ENCODE peak calls at places on chromosomes 13 and 19, in ten cellular contexts. C is foreskin fibroblast; W is non-pigmented ciliary epithelial cell; F is HEK293T; D is AG04450; M is stimulated activated CD8-positive, alpha-beta memory T cell treated with anti-CD3 and anti-CD28 coated beads, Interleukin-4, amount 100 ng/mL, for 24 hours; N is stimulated activated CD4-positive, alpha-beta T cell treated with anti-CD3 and anti-CD28 coated beads, TNF-alpha, amount 100 ng/mL, for 1 hour; Y is dorsolateral prefrontal cortex; G is ACHN; K is WTC11. Z is an unnamed sample.

GRCh38 chr13:113125506-113126264 is 3.1 kb downstream of the F10 start:
- DNase-seq in C (no peak), W (no peak), F (no peak), D (no peak), M (no peak), N (no peak), Y (no peak), G (no peak), K (no peak), Z (no peak)

GRCh38 chr13:28718186-28718537 is 608 bp downstream of the SLC46A3 start:
- DNase-seq in C (no peak), W (no peak), F (no peak), D (no peak), M (no peak), N (no peak), Y (no peak), G (peak), K (no peak), Z (no peak)

GRCh38 chr19:50173144-50173543 is 10.1 kb upstream of the IZUMO2 start:
- DNase-seq in C (no peak), W (no peak), F (peak), D (no peak), M (no peak), N (no peak), Y (no peak), G (no peak), K (no peak), Z (no peak)

GRCh38 chr19:45527731-45528130 is 20.5 kb downstream of the VASP start:
- DNase-seq in C (no peak), W (no peak), F (no peak), D (no peak), M (no peak), N (no peak), Y (no peak), G (no peak), K (peak), Z (no peak)

GRCh38 chr19:41968751-41969150 is 9.6 kb upstream of the RABAC1 start:
- DNase-seq in C (no peak), W (no peak), F (no peak), D (no peak), M (no peak), N (no peak), Y (no peak), G (no peak), K (no peak), Z (no peak)

GRCh38 chr13:45301263-45301662 is 39.7 kb downstream of the TPT1 start:
- DNase-seq in C (no peak), W (no peak), F (no peak), D (no peak), M (no peak), N (no peak), Y (no peak), G (no peak), K (no peak), Z (no peak)

GRCh38 chr19:51107406-51108065 is 673 bp downstream of the CTU1 start:
- DNase-seq in C (peak), W (no peak), F (peak), D (no peak), M (no peak), N (no peak), Y (no peak), G (peak), K (no peak), Z (no peak)

GRCh38 chr19:31316201-31316951 is 32.9 kb downstream of the TSHZ3 start:
- DNase-seq in C (peak), W (no peak), F (peak), D (no peak), M (no peak), N (no peak), Y (peak), G (no peak), K (no peak), Z (no peak)

GRCh38 chr13:99086869-99087129 is 108.9 kb upstream of the DOCK9 start:
- DNase-seq in C (no peak), W (no peak), F (no peak), D (no peak), M (peak), N (no peak), Y (no peak), G (peak), K (no peak), Z (no peak)

GRCh38 chr13:97851269-97851668 is 102.2 kb upstream of the IPO5 start:
- DNase-seq in C (peak), W (no peak), F (no peak), D (no peak), M (no peak), N (no peak), Y (no peak), G (no peak), K (no peak), Z (no peak)

GRCh38 chr13:41581884-41582547 is 124.7 kb downstream of the RGCC start:
- DNase-seq in C (peak), W (no peak), F (no peak), D (no peak), M (no peak), N (no peak), Y (no peak), G (no peak), K (no peak), Z (no peak)

GRCh38 chr19:37055330-37055729 is 22.9 kb upstream of the ZNF420 start:
- DNase-seq in C (no peak), W (no peak), F (no peak), D (no peak), M (no peak), N (no peak), Y (no peak), G (no peak), K (no peak), Z (no peak)

GRCh38 chr19:679418-680286 is 3.5 kb downstream of the FSTL3 start:
- DNase-seq in C (peak), W (no peak), F (no peak), D (peak), M (no peak), N (no peak), Y (no peak), G (peak), K (no peak), Z (peak)

GRCh38 chr19:31263317-31263716 is 85.9 kb downstream of the TSHZ3 start:
- DNase-seq in C (no peak), W (no peak), F (no peak), D (no peak), M (no peak), N (no peak), Y (no peak), G (no peak), K (no peak), Z (no peak)

GRCh38 chr13:57624565-57625435 is 6.7 kb upstream of the PCDH17 start:
- DNase-seq in C (peak), W (no peak), F (peak), D (no peak), M (no peak), N (no peak), Y (no peak), G (peak), K (peak), Z (peak)

GRCh38 chr19:15471639-15472101 is 7.3 kb upstream of the RASAL3 start:
- DNase-seq in C (no peak), W (no peak), F (no peak), D (no peak), M (no peak), N (no peak), Y (no peak), G (no peak), K (peak), Z (no peak)

GRCh38 chr13:35469781-35470380 is 6.6 kb downstream of the MAB21L1 start:
- DNase-seq in C (peak), W (no peak), F (no peak), D (no peak), M (no peak), N (no peak), Y (no peak), G (no peak), K (no peak), Z (no peak)

GRCh38 chr13:37414667-37415066 is 183.9 kb downstream of the POSTN start:
- DNase-seq in C (no peak), W (no peak), F (no peak), D (no peak), M (no peak), N (no peak), Y (no peak), G (no peak), K (peak), Z (no peak)

GRCh38 chr19:41882568-41883462 is at the start of gene ARHGEF1:
- DNase-seq in C (peak), W (no peak), F (no peak), D (no peak), M (peak), N (no peak), Y (no peak), G (peak), K (peak), Z (no peak)

GRCh38 chr19:688214-688613 is 7.0 kb downstream of the PRSS57 start:
- DNase-seq in C (no peak), W (no peak), F (no peak), D (no peak), M (no peak), N (no peak), Y (no peak), G (no peak), K (no peak), Z (no peak)

GRCh38 chr13:45861352-45861751 is 9.8 kb upstream of the SIAH3 start:
- DNase-seq in C (peak), W (peak), F (no peak), D (no peak), M (no peak), N (no peak), Y (no peak), G (no peak), K (no peak), Z (no peak)

GRCh38 chr19:39830847-39831246 is 3.1 kb downstream of the DYRK1B start:
- DNase-seq in C (no peak), W (no peak), F (no peak), D (no peak), M (no peak), N (no peak), Y (no peak), G (no peak), K (no peak), Z (no peak)

Z was measured in AG09319.